ENCODE peak calls at places on chromosomes 12 and 14, in nine cellular contexts. Z is upper lobe of left lung, V is stomach, I is GM12878, T is HCT116, W is transverse colon, E is prostate gland, S is K562, O is SK-N-SH. G is an unnamed sample.

GRCh38 chr12:66541446-66541845 is 137.4 kb downstream of the GRIP1 start:
- DNase-seq in Z (no peak), V (no peak), I (no peak), T (no peak), W (no peak), E (no peak), S (no peak), O (no peak), G (no peak)

GRCh38 chr14:105317546-105317945 is 3.0 kb downstream of the PACS2 start:
- DNase-seq in Z (no peak), V (no peak), I (no peak), T (no peak), W (no peak), E (no peak), S (no peak), O (peak; percentile 31), G (no peak)

GRCh38 chr12:111741235-111741812 is 25.4 kb upstream of the ALDH2 start:
- DNase-seq in Z (no peak), V (peak; percentile 43), I (no peak), T (no peak), W (peak; percentile 50), E (no peak), S (peak; percentile 81), O (peak; percentile 55), G (no peak)

GRCh38 chr12:94795520-94795919 is 145.2 kb upstream of the TMCC3 start:
- DNase-seq in Z (no peak), V (no peak), I (no peak), T (peak; percentile 63), W (no peak), E (no peak), S (no peak), O (no peak), G (no peak)

GRCh38 chr12:88952543-88952942 is 372.3 kb upstream of the KITLG start:
- DNase-seq in Z (no peak), V (peak; percentile 54), I (no peak), T (peak; percentile 65), W (peak; percentile 41), E (no peak), S (no peak), O (no peak), G (no peak)

GRCh38 chr14:31543969-31544799 is 17.0 kb upstream of the NUBPL start:
- DNase-seq in Z (no peak), V (no peak), I (no peak), T (peak; percentile 4), W (no peak), E (no peak), S (no peak), O (no peak), G (no peak)

GRCh38 chr12:66620026-66620425 is 58.9 kb downstream of the GRIP1 start:
- DNase-seq in Z (no peak), V (no peak), I (no peak), T (no peak), W (no peak), E (no peak), S (no peak), O (no peak), G (no peak)

GRCh38 chr12:95740751-95741150 is 49.8 kb downstream of the NTN4 start:
- DNase-seq in Z (no peak), V (no peak), I (no peak), T (no peak), W (no peak), E (no peak), S (no peak), O (no peak), G (no peak)

GRCh38 chr12:92393504-92393903 is 247.9 kb upstream of the BTG1 start:
- DNase-seq in Z (no peak), V (no peak), I (no peak), T (no peak), W (no peak), E (no peak), S (no peak), O (no peak), G (no peak)

GRCh38 chr12:100539209-100539608 is 34.3 kb upstream of the GAS2L3 start:
- DNase-seq in Z (no peak), V (no peak), I (no peak), T (no peak), W (no peak), E (no peak), S (peak; percentile 10), O (no peak), G (no peak)

GRCh38 chr12:66352197-66352596 is 49.9 kb downstream of the HELB start:
- DNase-seq in Z (peak; percentile 29), V (no peak), I (no peak), T (peak; percentile 19), W (no peak), E (no peak), S (peak; percentile 22), O (peak; percentile 41), G (no peak)

GRCh38 chr12:124500232-124501079 is 67.0 kb downstream of the NCOR2 start:
- DNase-seq in Z (peak; percentile 37), V (no peak), I (no peak), T (no peak), W (no peak), E (no peak), S (no peak), O (no peak), G (no peak)

GRCh38 chr12:19894049-19894448 is 454.8 kb downstream of the AEBP2 start:
- DNase-seq in Z (no peak), V (no peak), I (no peak), T (no peak), W (no peak), E (no peak), S (no peak), O (no peak), G (no peak)

GRCh38 chr14:75046275-75046674 is 5.0 kb downstream of the MLH3 start:
- DNase-seq in Z (no peak), V (no peak), I (no peak), T (no peak), W (no peak), E (no peak), S (no peak), O (no peak), G (no peak)

DNA sequence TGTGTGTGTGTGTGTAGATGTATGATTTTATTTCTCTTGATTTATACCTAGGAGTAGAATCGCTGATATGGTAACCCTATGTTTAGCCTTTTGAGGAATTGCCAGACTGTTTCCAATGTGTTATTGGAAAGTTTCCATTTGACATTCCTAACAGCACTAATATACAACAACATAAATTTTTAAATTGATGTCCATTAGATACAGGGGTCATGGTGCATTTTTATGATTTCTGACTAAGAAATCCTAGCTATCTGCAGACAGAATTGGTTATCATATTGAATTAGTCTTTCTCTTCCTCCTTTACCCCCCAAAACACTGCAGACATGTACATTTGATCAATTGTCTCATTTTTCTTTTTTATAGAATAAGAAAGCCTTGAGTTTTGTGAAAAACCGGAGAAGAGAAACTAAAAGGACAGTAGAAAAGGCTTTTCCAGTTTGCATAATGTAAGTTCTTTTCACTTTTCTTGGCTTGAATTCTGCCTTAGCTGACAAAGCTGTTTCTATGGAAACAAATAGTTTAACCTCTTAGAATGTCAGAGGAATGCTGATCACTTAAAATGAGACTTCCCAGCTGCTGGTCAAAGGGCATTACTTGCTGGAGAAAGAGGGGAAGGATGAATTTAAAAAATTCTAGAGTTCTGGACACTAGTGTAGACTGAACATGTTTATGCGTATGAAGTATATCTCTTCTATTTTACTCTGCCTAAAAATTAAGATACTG is 28.3 kb downstream of the PALS1 start:
- DNase-seq in Z (no peak), V (no peak), I (no peak), T (no peak), W (no peak), E (no peak), S (no peak), O (peak; percentile 4), G (no peak)
- H3K4me3 ChIP-seq in Z (no peak overlapping the region), V (no peak overlapping the region), I (no peak overlapping the region), T (no peak overlapping the region), W (no peak overlapping the region), E (no peak overlapping the region), S (no peak overlapping the region), O (peak overlapping the region; percentile 12), G (peak overlapping the region; percentile 14)

DNA sequence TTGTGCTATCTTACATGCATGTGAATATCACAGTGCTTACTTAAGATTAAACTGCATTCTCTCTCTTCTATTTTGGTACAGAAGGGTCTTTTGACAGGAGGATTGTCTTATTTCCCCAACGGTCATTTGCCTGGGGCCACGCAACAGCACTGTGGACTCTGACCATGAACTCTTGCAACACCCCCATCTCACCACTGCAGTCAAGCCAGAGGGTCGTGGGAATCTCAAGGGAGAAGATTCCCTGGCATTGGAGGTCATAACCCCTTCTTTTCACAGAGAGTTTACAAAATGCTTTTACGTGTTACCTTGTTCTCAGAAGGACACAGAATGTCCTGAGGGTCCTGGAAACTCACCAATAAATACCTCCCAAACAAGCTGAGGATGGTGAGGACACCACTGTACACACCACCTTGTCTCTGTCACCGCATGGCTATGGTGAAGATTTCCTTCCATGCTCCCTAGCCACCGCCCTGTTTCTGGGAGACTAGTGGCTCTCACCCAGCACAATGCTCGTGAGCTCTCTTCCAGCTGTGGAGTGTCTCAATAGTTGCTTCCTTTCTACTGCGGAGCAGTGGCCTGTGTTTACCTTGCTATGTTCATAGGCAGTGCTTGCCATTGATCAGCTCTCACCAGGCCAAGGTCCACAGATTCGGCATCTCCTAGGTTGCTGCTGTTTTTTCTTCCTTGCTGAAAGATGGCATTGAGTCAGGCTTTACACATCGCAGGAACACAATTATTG is 313.4 kb upstream of the RTL1 start:
- DNase-seq in Z (peak; percentile 3), V (no peak), I (no peak), T (no peak), W (no peak), E (no peak), S (no peak), O (no peak), G (peak; percentile 47)
- TF ChIP-seq POLR2AphosphoS5 in Z (no peak), V (no peak), I (no peak), T (no peak), W (no peak), E (no peak), S (no peak), O (no peak), G (no peak)

DNA sequence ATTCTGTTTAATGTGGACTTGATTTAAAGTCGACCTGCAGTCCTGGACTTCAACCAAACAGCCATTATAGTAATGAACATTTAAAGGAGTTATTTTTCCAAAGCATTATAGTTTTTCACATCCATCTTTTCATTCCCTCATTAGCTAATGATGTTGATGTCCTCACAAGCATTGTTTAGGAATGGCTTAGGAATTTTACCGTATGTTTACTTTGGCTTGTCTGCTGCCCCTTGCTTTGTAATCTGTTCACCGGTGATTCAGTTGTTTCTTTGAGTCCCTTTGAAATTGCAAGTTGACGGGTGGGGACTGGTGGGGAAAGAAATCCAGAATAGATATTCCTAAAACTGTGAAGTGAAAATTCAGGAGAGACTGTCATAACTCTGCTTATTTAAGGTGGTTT is 25.4 kb downstream of the PRKCH start:
- DNase-seq in Z (no peak), V (no peak), I (no peak), T (no peak), W (no peak), E (no peak), S (no peak), O (no peak), G (no peak)
- H3K4me1 ChIP-seq in Z (peaks cover 85% of the 10 kb centered on the region), V (peaks cover 4% of the 10 kb centered on the region), I (peaks cover 70% of the 10 kb centered on the region), T (peaks cover 5% of the 10 kb centered on the region), W (no peaks in the 10 kb centered on the region), E (peaks cover 5% of the 10 kb centered on the region), S (peaks cover 9% of the 10 kb centered on the region), O (no peaks in the 10 kb centered on the region), G (no peaks in the 10 kb centered on the region)

DNA sequence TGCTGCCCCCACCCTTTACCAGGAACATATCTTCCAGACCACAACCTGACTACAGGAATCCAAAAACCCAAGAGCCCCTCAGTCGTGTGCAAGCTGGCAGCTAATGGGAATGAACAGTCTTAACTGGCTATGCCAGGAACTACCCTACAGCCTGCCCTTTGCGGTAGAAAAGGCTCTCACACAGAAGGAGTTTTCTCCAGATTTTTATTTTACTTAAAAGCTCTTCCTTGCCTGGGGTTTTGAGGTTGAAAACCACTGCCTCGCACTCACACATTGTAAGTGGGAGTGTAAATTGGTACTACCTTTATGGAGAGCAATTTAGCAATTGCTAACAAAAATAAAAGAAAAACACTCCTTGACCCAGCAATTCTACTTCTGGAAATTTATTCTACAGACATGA is 28.2 kb downstream of the PITPNM2 start:
- DNase-seq in Z (no peak), V (no peak), I (no peak), T (no peak), W (no peak), E (no peak), S (no peak), O (no peak), G (no peak)
- H3K4me3 ChIP-seq in Z (no peak overlapping the region), V (no peak overlapping the region), I (no peak overlapping the region), T (no peak overlapping the region), W (no peak overlapping the region), E (no peak overlapping the region), S (no peak overlapping the region), O (no peak overlapping the region), G (no peak overlapping the region)

G was measured in sigmoid colon.